ENCODE peak calls at places on chromosomes 11 and 22, in six cellular contexts. B is cardiac muscle cell; K is CD4-positive, CD25-positive, alpha-beta regulatory T cell; F is dorsolateral prefrontal cortex; T is cardiac fibroblast; V is GM23248. O is an unnamed sample.

GRCh38 chr11:96942855-96943254 is 553.0 kb downstream of the JRKL start:
- DNase-seq in T (no peak), F (no peak), V (no peak), K (no peak), B (no peak), O (no peak)

GRCh38 chr11:20474176-20474950 is 86.8 kb downstream of the PRMT3 start:
- DNase-seq in K (no peak), V (no peak), T (no peak), B (no peak), F (peak), O (no peak)

GRCh38 chr11:13761250-13761649 is 92.8 kb downstream of the FAR1 start:
- DNase-seq in F (no peak), K (no peak), V (peak), B (no peak), T (no peak), O (no peak)

GRCh38 chr11:33227578-33228261 is 29.5 kb upstream of the HIPK3 start:
- DNase-seq in B (peak), T (peak), V (peak), F (no peak), K (no peak), O (no peak)

GRCh38 chr11:16779436-16779835 is 41.0 kb downstream of the C11orf58 start:
- DNase-seq in V (no peak), K (no peak), F (no peak), T (no peak), B (no peak), O (no peak)

GRCh38 chr11:125931116-125931515 is 14.7 kb upstream of the VSIG10L2 start:
- DNase-seq in F (no peak), K (no peak), V (no peak), T (no peak), B (no peak), O (no peak)

GRCh38 chr11:64438986-64439771 is 80.2 kb downstream of the RPS6KA4 start:
- DNase-seq in V (no peak), F (no peak), T (no peak), B (no peak), K (no peak), O (no peak)

GRCh38 chr22:45842141-45842831 is 134.7 kb downstream of the WNT7B start:
- DNase-seq in V (peak), K (no peak), F (peak), B (peak), T (peak), O (no peak)

GRCh38 chr11:23866641-23867040 is 630.2 kb upstream of the LUZP2 start:
- DNase-seq in V (peak), B (no peak), F (no peak), K (no peak), T (no peak), O (no peak)

GRCh38 chr11:10325398-10326079 is 20.7 kb downstream of the ADM start:
- DNase-seq in F (no peak), V (peak), K (no peak), T (peak), B (peak), O (no peak)

GRCh38 chr11:47186076-47186936 is at the start of gene PACSIN3:
- DNase-seq in B (peak), K (peak), T (peak), F (peak), V (peak), O (no peak)

GRCh38 chr22:22871536-22872278 is 15.9 kb upstream of the IGLL5 start:
- DNase-seq in K (no peak), T (no peak), V (no peak), F (no peak), B (no peak), O (no peak)

GRCh38 chr11:33977676-33978075 is 73.9 kb upstream of the CAPRIN1 start:
- DNase-seq in F (no peak), T (no peak), K (no peak), V (no peak), B (no peak), O (no peak)

GRCh38 chr11:71201936-71202597 is 50.3 kb downstream of the SHANK2 start:
- DNase-seq in B (no peak), V (no peak), F (no peak), T (no peak), K (no peak), O (no peak)

GRCh38 chr11:43632171-43632570 is 48.4 kb upstream of the HSD17B12 start:
- DNase-seq in V (peak), T (no peak), B (no peak), F (no peak), K (no peak), O (peak)

GRCh38 chr11:120977470-120977869 is 46.4 kb upstream of the TBCEL start:
- DNase-seq in V (peak), T (no peak), F (no peak), B (no peak), K (no peak), O (no peak)

GRCh38 chr11:92224394-92225205 is at the start of gene FAT3:
- DNase-seq in T (peak), V (peak), B (peak), K (no peak), F (peak), O (no peak)

GRCh38 chr22:25582946-25583345 is 18.5 kb downstream of the GRK3 start:
- DNase-seq in V (peak), T (peak), K (no peak), B (peak), F (no peak), O (no peak)
- H3K4me3 ChIP-seq in V (no peak), T (no peak), K (no peak), B (no peak), F (no peak), O (no peak)

GRCh38 chr11:83628622-83629347 is 342.6 kb upstream of the CCDC90B start:
- DNase-seq in T (no peak), B (no peak), F (no peak), K (no peak), V (no peak), O (no peak)
- H3K4me3 ChIP-seq in T (no peak), B (no peak), F (no peak), K (no peak), V (no peak), O (no peak)

GRCh38 chr11:65651589-65652510 is 10.9 kb downstream of the RELA start:
- DNase-seq in F (no peak), B (peak), T (peak), K (no peak), V (peak), O (no peak)

GRCh38 chr11:65655570-65656332 is 7.0 kb downstream of the RELA start:
- DNase-seq in T (no peak), B (no peak), V (no peak), F (no peak), K (no peak), O (no peak)

GRCh38 chr11:65654375-65655349 is 8.1 kb downstream of the RELA start:
- DNase-seq in V (no peak), T (no peak), B (no peak), F (no peak), K (no peak), O (no peak)

GRCh38 chr11:65652511-65653228 is 10.0 kb downstream of the RELA start:
- DNase-seq in T (peak), V (peak), F (peak), K (peak), B (peak), O (peak)

DNA sequence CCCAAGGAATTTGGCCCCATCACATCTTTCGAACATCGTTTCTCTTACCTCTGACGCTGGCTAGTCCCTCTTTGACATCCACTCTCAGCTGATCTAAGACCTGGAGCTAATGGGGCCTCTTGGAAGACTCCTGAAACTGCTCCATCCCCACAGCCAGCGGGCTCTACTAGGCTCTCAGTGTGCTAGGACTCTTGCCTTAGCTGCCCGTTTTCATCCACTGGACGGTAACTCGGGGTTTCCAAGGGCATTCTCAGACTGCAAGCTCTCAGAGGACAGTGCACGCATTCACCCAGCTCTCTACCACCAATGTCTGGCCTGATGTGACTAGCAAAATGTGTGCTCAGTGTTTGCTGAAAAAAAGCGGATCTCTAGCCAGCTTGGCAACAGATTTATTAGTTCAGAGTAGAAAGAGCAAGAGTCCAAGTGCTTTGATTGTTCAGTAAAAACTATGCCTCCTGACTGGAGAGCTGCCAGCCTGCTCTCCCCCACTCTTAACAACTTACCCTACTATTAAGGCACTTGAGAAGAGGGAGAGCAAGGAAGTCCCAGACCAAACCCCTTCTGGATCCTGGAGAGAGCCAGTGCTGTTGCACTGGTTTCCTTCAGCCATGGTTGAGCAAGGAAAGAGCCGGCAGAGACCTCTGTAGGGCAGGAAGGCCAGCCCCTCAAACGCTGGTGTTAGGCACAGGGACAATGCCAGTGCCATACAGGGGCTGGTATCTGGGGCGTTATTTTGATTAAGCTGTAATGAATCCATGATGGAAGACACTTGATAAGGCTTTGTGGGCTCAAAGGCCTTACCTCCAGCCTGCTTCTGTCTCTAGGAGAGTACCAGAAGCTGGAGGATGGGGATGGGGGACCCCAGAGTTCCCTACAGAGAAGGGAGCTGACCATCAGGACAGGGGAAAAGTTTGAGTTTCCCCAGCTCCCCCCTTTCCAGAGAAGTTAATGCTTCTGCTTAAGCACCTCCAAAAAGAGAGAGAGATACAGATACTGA is 9.2 kb downstream of the RELA start:
- DNase-seq in B (peak), V (peak), F (no peak), K (no peak), T (peak), O (no peak)
- H3K4me3 ChIP-seq in B (peak), V (peak), F (peak), K (peak), T (peak), O (peak)

GRCh38 chr22:24423519-24424000 is 3.8 kb upstream of the ADORA2A start:
- DNase-seq in V (peak), T (peak), B (peak), F (peak), K (peak), O (no peak)
- H3K4me3 ChIP-seq in V (peak), T (no peak), B (peak), F (peak), K (no peak), O (peak)

GRCh38 chr22:37563153-37564081 is 3.1 kb downstream of the CDC42EP1 start:
- DNase-seq in T (peak), B (peak), F (no peak), K (no peak), V (peak), O (peak)
- H3K4me3 ChIP-seq in T (peak), B (no peak), F (peak), K (no peak), V (peak), O (peak)

GRCh38 chr11:134331565-134332188 is at the start of gene GLB1L2:
- DNase-seq in V (peak), F (peak), B (peak), K (peak), T (peak), O (no peak)

GRCh38 chr11:134333312-134333711 is 1.5 kb downstream of the GLB1L2 start:
- DNase-seq in B (peak), K (no peak), T (peak), V (peak), F (no peak), O (no peak)

GRCh38 chr11:134333951-134334350 is 2.2 kb downstream of the GLB1L2 start:
- DNase-seq in F (no peak), V (no peak), K (no peak), B (no peak), T (no peak), O (no peak)

GRCh38 chr11:134332189-134332631 is 422 bp downstream of the GLB1L2 start:
- DNase-seq in V (no peak), F (no peak), K (peak), B (no peak), T (no peak), O (no peak)

GRCh38 chr11:134332782-134333181 is 994 bp downstream of the GLB1L2 start:
- DNase-seq in B (no peak), T (no peak), F (no peak), V (no peak), K (no peak), O (no peak)
- H3K4me3 ChIP-seq in B (no peak), T (no peak), F (no peak), V (no peak), K (no peak), O (peak)

GRCh38 chr11:114135737-114136151 is 76.2 kb downstream of the ZBTB16 start:
- DNase-seq in K (no peak), V (peak), B (peak), T (peak), F (no peak), O (no peak)

GRCh38 chr11:114134870-114135269 is 75.4 kb downstream of the ZBTB16 start:
- DNase-seq in K (no peak), F (no peak), V (peak), T (peak), B (peak), O (no peak)

GRCh38 chr11:114137838-114138237 is 78.3 kb downstream of the ZBTB16 start:
- DNase-seq in K (no peak), V (no peak), T (no peak), F (no peak), B (no peak), O (no peak)

GRCh38 chr11:114138411-114138810 is 78.9 kb downstream of the ZBTB16 start:
- DNase-seq in F (no peak), T (no peak), K (no peak), V (no peak), B (no peak), O (no peak)

GRCh38 chr11:114137054-114137453 is 77.5 kb downstream of the ZBTB16 start:
- DNase-seq in F (no peak), T (no peak), B (no peak), V (no peak), K (no peak), O (no peak)
- H3K4me3 ChIP-seq in F (no peak), T (no peak), B (no peak), V (no peak), K (peak), O (no peak)

GRCh38 chr11:833849-834311 is 1.1 kb downstream of the CD151 start:
- DNase-seq in V (peak), K (no peak), T (no peak), B (no peak), F (no peak), O (no peak)
- H3K4me3 ChIP-seq in V (peak), K (no peak), T (peak), B (peak), F (peak), O (peak)

GRCh38 chr11:114034956-114035355 is 24.6 kb upstream of the ZBTB16 start:
- DNase-seq in K (no peak), F (no peak), T (no peak), B (no peak), V (no peak), O (no peak)

GRCh38 chr11:114033572-114033971 is 25.9 kb upstream of the ZBTB16 start:
- DNase-seq in F (no peak), K (no peak), V (no peak), T (no peak), B (no peak), O (no peak)

GRCh38 chr11:114036156-114036811 is 23.2 kb upstream of the ZBTB16 start:
- DNase-seq in V (peak), K (peak), T (peak), F (peak), B (peak), O (no peak)

GRCh38 chr11:114039551-114039950 is 20.0 kb upstream of the ZBTB16 start:
- DNase-seq in T (no peak), V (no peak), F (no peak), K (no peak), B (no peak), O (no peak)

GRCh38 chr11:114036958-114037357 is 22.6 kb upstream of the ZBTB16 start:
- DNase-seq in F (no peak), K (no peak), V (no peak), B (no peak), T (no peak), O (no peak)
- H3K4me3 ChIP-seq in F (no peak), K (no peak), V (peak), B (no peak), T (no peak), O (no peak)